ENCODE peak calls at places on chromosomes 16 and 17, in eight cellular contexts. Z, P, O, A, T, N, I and E are unnamed samples.

GRCh38 chr17:75512946-75513666 is 2.2 kb downstream of the CASKIN2 start:
- DNase-seq in Z (no peak), P (no peak), O (no peak), A (no peak), T (no peak), N (no peak), I (peak), E (no peak)

GRCh38 chr17:30780343-30780742 is 44.1 kb downstream of the CRLF3 start:
- DNase-seq in Z (peak), P (no peak), O (no peak), A (no peak), T (no peak), N (no peak), I (no peak), E (no peak)

GRCh38 chr17:57962441-57963148 is 7.4 kb upstream of the CUEDC1 start:
- DNase-seq in Z (no peak), P (no peak), O (peak), A (no peak), T (no peak), N (no peak), I (no peak), E (no peak)

GRCh38 chr16:71712501-71712900 is 12.0 kb downstream of the PHLPP2 start:
- DNase-seq in Z (no peak), P (no peak), O (no peak), A (no peak), T (no peak), N (no peak), I (no peak), E (no peak)

GRCh38 chr16:81004646-81005353 is 1.9 kb downstream of the CMC2 start:
- DNase-seq in Z (no peak), P (peak), O (no peak), A (peak), T (no peak), N (peak), I (peak), E (no peak)

GRCh38 chr17:1830288-1830687 is 483 bp downstream of the RPA1 start:
- DNase-seq in Z (no peak), P (no peak), O (no peak), A (peak), T (no peak), N (peak), I (no peak), E (peak)

GRCh38 chr17:77400445-77400870 is 259.7 kb downstream of the SEC14L1 start:
- DNase-seq in Z (no peak), P (peak), O (peak), A (no peak), T (no peak), N (peak), I (peak), E (no peak)

GRCh38 chr17:74522381-74523090 is 8.7 kb downstream of the CD300LB start:
- DNase-seq in Z (no peak), P (no peak), O (no peak), A (no peak), T (no peak), N (no peak), I (no peak), E (no peak)

GRCh38 chr16:17358846-17359245 is 111.9 kb downstream of the XYLT1 start:
- DNase-seq in Z (no peak), P (no peak), O (no peak), A (no peak), T (no peak), N (peak), I (no peak), E (no peak)

GRCh38 chr16:66483689-66484452 is 56.8 kb downstream of the BEAN1 start:
- DNase-seq in Z (no peak), P (peak), O (peak), A (peak), T (peak), N (peak), I (peak), E (peak)

GRCh38 chr17:67528751-67529436 is 151.8 kb downstream of the PITPNC1 start:
- DNase-seq in Z (no peak), P (peak), O (peak), A (peak), T (peak), N (peak), I (peak), E (peak)

GRCh38 chr17:15348030-15348429 is 6.6 kb upstream of the TEKT3 start:
- DNase-seq in Z (no peak), P (no peak), O (no peak), A (no peak), T (no peak), N (no peak), I (no peak), E (no peak)

GRCh38 chr17:7548585-7549400 is at the start of gene TNFSF12:
- DNase-seq in Z (no peak), P (peak), O (peak), A (no peak), T (peak), N (peak), I (peak), E (peak)

GRCh38 chr17:32275060-32276042 is 9.7 kb downstream of the RHBDL3 start:
- DNase-seq in Z (no peak), P (peak), O (peak), A (no peak), T (no peak), N (no peak), I (peak), E (no peak)

GRCh38 chr17:76166168-76166567 is 25.1 kb upstream of the FOXJ1 start:
- DNase-seq in Z (no peak), P (no peak), O (no peak), A (no peak), T (no peak), N (no peak), I (peak), E (no peak)

GRCh38 chr17:64343833-64344637 is 46.6 kb downstream of the PECAM1 start:
- DNase-seq in Z (no peak), P (peak), O (peak), A (peak), T (no peak), N (peak), I (peak), E (no peak)

GRCh38 chr16:89601906-89602272 is 11.6 kb upstream of the DPEP1 start:
- DNase-seq in Z (no peak), P (no peak), O (no peak), A (no peak), T (no peak), N (no peak), I (no peak), E (no peak)

GRCh38 chr16:14113344-14113743 is 42.2 kb downstream of the MRTFB start:
- DNase-seq in Z (no peak), P (no peak), O (no peak), A (no peak), T (no peak), N (no peak), I (no peak), E (no peak)

GRCh38 chr17:61468263-61468907 is 16.2 kb downstream of the TBX4 start:
- DNase-seq in Z (no peak), P (no peak), O (no peak), A (no peak), T (peak), N (no peak), I (no peak), E (no peak)

GRCh38 chr16:51538707-51539604 is 387.9 kb upstream of the SALL1 start:
- DNase-seq in Z (no peak), P (peak), O (no peak), A (peak), T (no peak), N (peak), I (peak), E (no peak)

GRCh38 chr17:36198831-36199465 is 2.4 kb upstream of the CCL3L1 start:
- DNase-seq in Z (no peak), P (no peak), O (no peak), A (no peak), T (no peak), N (no peak), I (no peak), E (no peak)

GRCh38 chr17:51119415-51120356 is 982 bp downstream of the SPAG9 start:
- DNase-seq in Z (no peak), P (peak), O (peak), A (peak), T (peak), N (peak), I (no peak), E (peak)

GRCh38 chr16:88325976-88326375 is 56.8 kb upstream of the ZNF469 start:
- DNase-seq in Z (no peak), P (no peak), O (no peak), A (no peak), T (no peak), N (no peak), I (no peak), E (no peak)
- TF ChIP-seq CTCF in Z (no peak), P (no peak), O (no peak), A (no peak), T (no peak), N (no peak), I (no peak), E (no peak)

GRCh38 chr17:37844158-37844976 is 79.8 kb upstream of the TBC1D3K start:
- DNase-seq in Z (no peak), P (peak), O (peak), A (peak), T (no peak), N (peak), I (peak), E (peak)
- TF ChIP-seq CTCF in Z (peak), P (peak), O (peak), A (peak), T (peak), N (peak), I (peak), E (peak)

GRCh38 chr17:4604111-4604644 is 19.8 kb downstream of the SMTNL2 start:
- DNase-seq in Z (no peak), P (no peak), O (peak), A (no peak), T (peak), N (no peak), I (peak), E (no peak)
- TF ChIP-seq CTCF in Z (no peak), P (no peak), O (no peak), A (no peak), T (no peak), N (no peak), I (no peak), E (no peak)

DNA sequence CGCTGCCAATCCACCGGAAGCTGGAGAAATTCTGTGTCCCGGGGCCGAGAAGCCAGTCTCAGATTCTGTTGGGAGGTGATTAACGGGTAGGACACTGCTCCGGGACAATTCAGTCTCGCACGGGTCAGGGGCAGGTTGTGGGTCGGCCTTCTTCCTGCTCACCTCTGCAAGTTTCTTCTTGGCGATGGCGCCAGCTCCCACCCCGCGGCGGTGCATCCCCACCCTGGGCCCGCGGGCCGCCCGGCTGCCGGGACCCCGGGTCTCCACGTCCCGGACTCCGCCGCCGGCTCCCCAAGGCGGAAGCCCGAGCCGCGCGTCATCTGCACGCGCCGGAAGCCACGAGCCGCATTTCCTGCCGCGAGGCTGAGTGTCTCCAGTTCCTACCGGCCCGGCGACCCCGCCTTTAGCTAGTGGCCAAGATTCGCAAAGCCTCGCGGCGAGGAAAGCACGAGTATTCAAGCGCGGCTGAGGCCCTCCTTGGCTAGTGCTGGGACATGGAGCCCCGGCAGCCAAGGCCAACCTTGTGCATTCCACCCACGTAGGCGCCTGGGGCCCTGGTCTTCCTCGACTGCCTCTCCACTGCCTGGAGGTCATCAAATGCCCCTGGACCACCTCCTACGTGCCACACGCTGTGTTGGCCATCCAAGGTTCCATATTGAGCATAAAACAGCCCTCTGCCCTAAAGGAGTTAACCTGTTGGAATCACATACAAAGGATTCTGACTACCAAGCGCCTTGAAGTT is at the start of gene SNF8:
- DNase-seq in Z (peak), P (peak), O (peak), A (peak), T (peak), N (peak), I (peak), E (peak)
- TF ChIP-seq CTCF in Z (no peak), P (no peak), O (no peak), A (peak), T (no peak), N (no peak), I (no peak), E (no peak)

DNA sequence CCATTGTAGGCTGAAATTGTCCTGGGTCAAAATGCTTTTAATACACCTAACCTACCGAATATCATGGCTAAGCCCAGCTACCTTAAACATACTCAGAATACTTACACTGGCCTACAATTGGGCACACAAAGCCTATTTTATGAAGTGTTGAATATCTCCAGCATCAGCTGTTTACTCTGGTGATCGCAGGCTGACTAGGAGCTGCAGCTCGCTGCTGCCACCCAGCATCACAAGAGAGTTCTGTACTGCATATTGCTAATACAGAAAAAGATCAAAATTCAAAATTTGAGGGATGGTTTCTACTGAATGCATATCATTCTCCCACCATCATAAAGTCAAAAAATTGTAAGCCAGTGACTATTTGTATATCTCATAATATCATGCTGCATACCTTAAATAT is 55.3 kb downstream of the ULK2 start:
- DNase-seq in Z (no peak), P (no peak), O (no peak), A (no peak), T (no peak), N (no peak), I (peak), E (no peak)
- TF ChIP-seq CTCF in Z (peak), P (no peak), O (no peak), A (peak), T (no peak), N (peak), I (peak), E (no peak)

GRCh38 chr16:56986361-56986760 is 3.0 kb upstream of the NLRC5 start:
- DNase-seq in Z (no peak), P (no peak), O (peak), A (no peak), T (no peak), N (no peak), I (no peak), E (no peak)
- TF ChIP-seq CTCF in Z (no peak), P (no peak), O (no peak), A (no peak), T (no peak), N (no peak), I (no peak), E (no peak)